ENCODE peak calls at places on chromosome 3, in nine cellular contexts. T, V, S, C, Y, M, R, G and N are unnamed samples.
A peak's percentile ranks its signal among the peaks of the same experiment; 100 is the strongest.

GRCh38 chr3:153079386-153079785 is 82.6 kb upstream of the RAP2B start:
- DNase-seq in C (no peak), G (no peak), T (no peak), Y (no peak), S (no peak), R (no peak), M (no peak), V (no peak), N (peak; percentile 15)

GRCh38 chr3:100046986-100047385 is 67.3 kb downstream of the FILIP1L start:
- DNase-seq in Y (no peak), M (no peak), G (no peak), R (no peak), V (no peak), S (no peak), T (no peak), C (no peak), N (no peak)

GRCh38 chr3:54427951-54428871 is 305.9 kb downstream of the CACNA2D3 start:
- DNase-seq in R (no peak), V (peak; percentile 26), T (peak; percentile 50), Y (no peak), C (no peak), S (peak; percentile 71), G (no peak), M (peak; percentile 50), N (peak; percentile 66)

GRCh38 chr3:79521221-79521848 is 246.5 kb downstream of the ROBO1 start:
- DNase-seq in Y (no peak), S (no peak), C (no peak), V (no peak), T (no peak), G (no peak), M (no peak), R (no peak), N (no peak)

GRCh38 chr3:4835616-4836043 is 143.6 kb upstream of the BHLHE40 start:
- DNase-seq in S (no peak), V (no peak), G (no peak), M (no peak), Y (no peak), C (no peak), R (no peak), T (no peak), N (no peak)

GRCh38 chr3:107663266-107663665 is 140.5 kb downstream of the BBX start:
- DNase-seq in M (no peak), G (no peak), T (no peak), Y (no peak), V (no peak), C (no peak), S (no peak), R (no peak), N (no peak)

GRCh38 chr3:191963182-191963581 is 502.2 kb downstream of the PYDC2 start:
- DNase-seq in R (no peak), Y (no peak), M (no peak), T (no peak), V (peak; percentile 23), S (peak; percentile 40), G (no peak), C (no peak), N (no peak)

GRCh38 chr3:108178676-108179075 is 43.5 kb downstream of the IFT57 start:
- DNase-seq in V (no peak), M (no peak), Y (no peak), C (no peak), S (no peak), G (no peak), T (no peak), R (no peak), N (no peak)

GRCh38 chr3:83934208-83935150 is 1024.3 kb upstream of the CADM2 start:
- DNase-seq in T (no peak), R (no peak), C (no peak), S (no peak), M (no peak), V (no peak), G (no peak), Y (no peak), N (peak; percentile 8)

GRCh38 chr3:146469206-146470017 is at the start of gene PLSCR2:
- DNase-seq in G (peak; percentile 67), R (peak; percentile 62), S (peak; percentile 86), T (no peak), M (peak; percentile 89), C (peak; percentile 79), V (no peak), Y (peak; percentile 59), N (peak; percentile 24)

GRCh38 chr3:78123058-78123457 is 1083.2 kb downstream of the ROBO2 start:
- DNase-seq in R (no peak), G (no peak), Y (no peak), C (no peak), M (no peak), V (no peak), S (no peak), T (no peak), N (no peak)

GRCh38 chr3:160279657-160280056 is 54.4 kb downstream of the C3orf80 start:
- DNase-seq in V (no peak), Y (no peak), S (no peak), G (no peak), T (no peak), R (no peak), C (no peak), M (no peak), N (no peak)

GRCh38 chr3:3701949-3702348 is 97.3 kb upstream of the LRRN1 start:
- DNase-seq in Y (no peak), M (no peak), G (no peak), C (no peak), V (no peak), R (no peak), T (no peak), S (no peak), N (no peak)

GRCh38 chr3:45642731-45643152 is 46.5 kb upstream of the SACM1L start:
- DNase-seq in Y (no peak), M (no peak), S (no peak), G (no peak), R (no peak), V (no peak), T (no peak), C (no peak), N (no peak)

GRCh38 chr3:104244680-104245079 is 1122.0 kb upstream of the ALCAM start:
- DNase-seq in M (no peak), S (no peak), G (no peak), R (no peak), V (no peak), T (no peak), C (no peak), Y (no peak), N (no peak)

GRCh38 chr3:177431525-177432255 is 234.4 kb upstream of the TBL1XR1 start:
- DNase-seq in T (no peak), S (no peak), M (no peak), G (no peak), C (no peak), R (no peak), Y (no peak), V (no peak), N (no peak)

GRCh38 chr3:177904661-177905060 is 631.6 kb upstream of the KCNMB2 start:
- DNase-seq in G (no peak), T (no peak), C (no peak), Y (no peak), V (no peak), S (no peak), R (no peak), M (no peak), N (no peak)

GRCh38 chr3:187957209-187957981 is 196.6 kb upstream of the LPP start:
- DNase-seq in C (no peak), S (no peak), G (no peak), V (no peak), M (no peak), T (no peak), Y (no peak), R (no peak), N (no peak)

GRCh38 chr3:66593978-66594377 is 93.2 kb upstream of the LRIG1 start:
- DNase-seq in C (no peak), R (no peak), G (no peak), S (no peak), V (peak; percentile 38), Y (no peak), T (peak; percentile 95), M (no peak), N (no peak)